ENCODE peak calls at places on chromosomes 6 and 20, in four cellular contexts. D is HL-60, T is K562, N is GM12878. S is an unnamed sample.

GRCh38 chr6:72820906-72821305 is 199.0 kb downstream of the KCNQ5 start:
- DNase-seq in N (no peak), T (no peak), D (peak), S (no peak)

GRCh38 chr6:41757931-41758640 is 10.9 kb upstream of the PGC start:
- DNase-seq in T (no peak), D (no peak), N (no peak), S (no peak)

GRCh38 chr6:41498968-41499599 is 47.1 kb upstream of the FOXP4 start:
- DNase-seq in T (peak), D (no peak), N (no peak), S (no peak)

GRCh38 chr6:129335792-129336191 is 374.2 kb downstream of the ARHGAP18 start:
- DNase-seq in D (no peak), N (no peak), T (no peak), S (no peak)

GRCh38 chr6:29146154-29146553 is 24.6 kb upstream of the OR2J2 start:
- DNase-seq in N (no peak), D (no peak), T (no peak), S (no peak)

GRCh38 chr20:9514461-9515210 is at the start of gene LAMP5:
- DNase-seq in N (no peak), D (no peak), T (no peak), S (no peak)

GRCh38 chr20:49562341-49563014 is 5.5 kb downstream of the PTGIS start:
- DNase-seq in N (no peak), T (peak), D (no peak), S (no peak)

GRCh38 chr6:14897836-14898235 is 348.0 kb upstream of the JARID2 start:
- DNase-seq in D (peak), N (no peak), T (no peak), S (no peak)

GRCh38 chr6:47672816-47673215 is 25.6 kb upstream of the ADGRF4 start:
- DNase-seq in N (no peak), T (no peak), D (no peak), S (no peak)

GRCh38 chr6:88368071-88368787 is 202.1 kb upstream of the CNR1 start:
- DNase-seq in N (no peak), T (no peak), D (no peak), S (no peak)

GRCh38 chr6:116404706-116405105 is 34.0 kb downstream of the DSE start:
- DNase-seq in N (no peak), D (no peak), T (no peak), S (no peak)

GRCh38 chr20:51945177-51945576 is 142.9 kb upstream of the SALL4 start:
- DNase-seq in D (no peak), N (no peak), T (no peak), S (no peak)

GRCh38 chr6:10302566-10303235 is 112.2 kb downstream of the TFAP2A start:
- DNase-seq in N (no peak), D (no peak), T (no peak), S (no peak)

GRCh38 chr6:10300071-10300470 is 114.8 kb downstream of the TFAP2A start:
- DNase-seq in T (no peak), D (no peak), N (no peak), S (no peak)

DNA sequence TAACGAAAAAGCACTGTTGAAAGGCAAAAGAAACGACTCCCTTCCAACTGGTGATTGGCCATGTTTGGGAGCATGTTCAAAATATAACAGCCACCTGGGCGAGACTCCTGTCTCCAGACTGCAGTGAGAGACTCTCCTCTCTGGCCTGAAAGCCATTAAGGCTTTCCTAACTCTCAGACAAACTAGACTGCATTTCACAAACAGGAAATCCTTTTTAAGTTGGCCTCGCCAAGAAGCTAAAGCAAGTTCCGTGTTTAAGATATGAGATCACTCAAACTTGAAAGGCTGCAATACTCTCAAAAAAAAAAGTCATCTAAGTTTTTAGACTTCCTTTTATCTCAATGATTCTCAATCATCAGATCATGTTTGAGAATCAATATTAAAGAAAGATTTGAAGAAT is 117.0 kb downstream of the TFAP2A start:
- DNase-seq in D (peak), N (no peak), T (no peak), S (no peak)
- TF ChIP-seq SPI1 in D (peak), N (no peak), T (no peak), S (no peak)

GRCh38 chr20:54067606-54068174 is 2.7 kb downstream of the BCAS1 start:
- DNase-seq in T (peak), N (peak), D (no peak), S (no peak)
- TF ChIP-seq SPI1 in T (no peak), N (no peak), D (no peak), S (no peak)

GRCh38 chr6:39753745-39754084 is 28.5 kb upstream of the KIF6 start:
- DNase-seq in N (no peak), D (no peak), T (no peak), S (no peak)

GRCh38 chr6:39752835-39753744 is 27.9 kb upstream of the KIF6 start:
- DNase-seq in D (no peak), N (peak), T (no peak), S (peak)

GRCh38 chr6:39756582-39756981 is 31.4 kb upstream of the KIF6 start:
- DNase-seq in N (no peak), D (no peak), T (no peak), S (no peak)

GRCh38 chr6:39755231-39755630 is 30.0 kb upstream of the KIF6 start:
- DNase-seq in N (no peak), D (no peak), T (no peak), S (no peak)

DNA sequence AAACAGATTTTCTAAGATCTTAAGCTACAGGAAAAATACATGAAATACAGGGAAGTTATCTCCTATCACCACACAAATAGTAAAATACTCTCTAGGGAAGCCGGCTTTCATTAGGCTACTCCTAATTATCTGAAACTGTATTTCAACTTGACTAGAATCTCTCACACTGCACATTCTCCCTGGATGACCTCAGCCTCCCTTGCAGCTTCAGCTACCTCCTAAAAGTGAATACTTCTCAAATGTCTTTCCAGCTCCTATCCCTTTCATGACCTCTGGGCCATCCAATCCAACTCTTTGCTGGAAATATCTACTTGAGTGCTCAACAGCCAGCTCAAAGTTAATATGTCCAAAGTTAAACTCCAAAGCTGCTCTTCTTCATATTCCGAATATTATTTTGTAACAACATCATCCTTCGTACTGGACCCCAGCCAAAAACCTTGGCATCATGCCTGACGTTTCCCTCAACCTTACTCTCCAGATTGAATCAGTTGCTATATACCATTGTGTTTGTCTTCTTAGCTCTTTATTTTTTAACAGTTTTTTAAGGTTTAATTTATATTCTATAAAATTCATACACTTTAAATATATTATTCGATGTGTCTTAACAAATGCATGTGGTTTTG is 29.4 kb upstream of the KIF6 start:
- DNase-seq in N (no peak), D (no peak), T (no peak), S (no peak)
- TF ChIP-seq SPI1 in N (no peak), D (no peak), T (no peak), S (no peak)

GRCh38 chr6:13479971-13480434 is 7.4 kb downstream of the GFOD1 start:
- DNase-seq in T (no peak), D (peak), N (no peak), S (no peak)
- TF ChIP-seq SPI1 in T (no peak), D (no peak), N (no peak), S (no peak)

GRCh38 chr6:7402746-7403145 is 13.1 kb downstream of the RIOK1 start:
- DNase-seq in N (no peak), D (no peak), T (no peak), S (no peak)

GRCh38 chr6:7401103-7401502 is 11.5 kb downstream of the RIOK1 start:
- DNase-seq in N (no peak), T (no peak), D (no peak), S (no peak)

GRCh38 chr6:7406743-7407142 is 17.1 kb downstream of the RIOK1 start:
- DNase-seq in T (no peak), D (no peak), N (no peak), S (no peak)

GRCh38 chr6:7409740-7410139 is 20.1 kb downstream of the RIOK1 start:
- DNase-seq in D (no peak), T (no peak), N (no peak), S (no peak)

GRCh38 chr6:7404546-7404945 is 14.9 kb downstream of the RIOK1 start:
- DNase-seq in N (no peak), T (no peak), D (no peak), S (no peak)
- TF ChIP-seq SPI1 in N (no peak), T (no peak), D (no peak), S (no peak)

GRCh38 chr6:26659042-26659359 is 545 bp downstream of the ZNF322 start:
- DNase-seq in N (no peak), D (no peak), T (no peak), S (no peak)
- TF ChIP-seq SPI1 in N (no peak), D (no peak), T (no peak), S (no peak)

DNA sequence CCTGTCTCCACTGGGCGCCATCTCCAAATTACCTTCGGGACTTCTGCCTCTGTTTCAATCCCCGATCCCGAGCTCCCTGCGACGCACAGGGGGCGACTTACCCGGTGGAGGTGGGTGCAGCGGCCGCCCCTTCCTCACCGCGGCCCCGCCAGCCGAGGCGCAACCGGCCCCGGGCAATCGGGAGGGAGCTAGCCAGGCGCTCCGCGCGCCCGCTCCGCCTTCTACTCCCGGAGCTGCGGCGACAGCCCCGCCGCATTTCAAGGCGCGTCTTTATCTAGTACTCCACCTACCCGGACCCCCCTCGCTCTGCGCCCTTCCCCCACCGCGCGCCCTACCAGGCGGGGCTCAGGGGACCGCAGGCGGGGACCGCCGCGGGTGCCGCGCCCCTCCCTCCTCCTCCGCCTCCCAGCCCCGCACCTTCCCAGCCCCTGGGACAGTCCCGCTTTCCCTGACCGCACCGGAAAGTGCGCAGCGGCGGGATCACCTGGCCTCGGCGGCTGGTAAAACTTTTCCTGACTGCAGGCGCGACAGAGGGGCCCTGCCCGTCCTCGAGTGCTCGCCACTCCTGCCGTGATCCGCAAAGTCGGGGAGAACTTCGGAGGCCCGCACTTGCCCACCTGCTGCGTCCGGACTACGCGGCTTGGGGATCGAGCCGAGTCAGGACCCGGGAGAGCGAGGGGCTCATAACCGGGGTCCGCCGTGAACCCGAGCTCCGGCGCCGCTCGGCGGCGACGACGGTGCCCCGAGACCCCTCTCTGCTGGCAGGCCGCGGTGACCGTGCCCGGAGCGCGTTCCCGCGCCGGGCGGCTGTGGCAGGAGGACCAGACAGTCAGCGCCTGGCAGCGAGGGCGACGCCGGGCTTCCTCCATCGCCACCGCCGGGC is 8.0 kb upstream of the NKX2-2 start:
- DNase-seq in D (no peak), N (no peak), T (no peak), S (no peak)
- TF ChIP-seq SPI1 in D (no peak), N (no peak), T (no peak), S (no peak)

S was measured in GM12891.